ENCODE peak calls at places on chromosomes 4 and X, in eight cellular contexts. V, F, S, R, Y, N, Q and X are unnamed samples.

GRCh38 chr4:2135083-2135482 is 76.0 kb downstream of the NAT8L start:
- DNase-seq in V (peak; percentile 11), F (no peak), S (no peak), R (no peak), Y (no peak), N (no peak), Q (peak; percentile 77), X (no peak)

GRCh38 chr4:76803522-76803921 is 94.4 kb downstream of the SOWAHB start:
- DNase-seq in V (no peak), F (no peak), S (no peak), R (no peak), Y (peak; percentile 24), N (no peak), Q (no peak), X (no peak)

GRCh38 chr4:30828290-30828926 is 108.2 kb downstream of the PCDH7 start:
- DNase-seq in V (no peak), F (no peak), S (no peak), R (no peak), Y (no peak), N (no peak), Q (no peak), X (no peak)

GRCh38 chr4:102560743-102561341 is 59.7 kb downstream of the NFKB1 start:
- DNase-seq in V (no peak), F (no peak), S (no peak), R (no peak), Y (no peak), N (no peak), Q (no peak), X (no peak)

GRCh38 chr4:127143460-127144190 is 489.1 kb upstream of the INTU start:
- DNase-seq in V (no peak), F (no peak), S (no peak), R (no peak), Y (no peak), N (no peak), Q (no peak), X (no peak)

GRCh38 chr4:179124957-179125356 is 1682.7 kb upstream of the AGA start:
- DNase-seq in V (no peak), F (no peak), S (no peak), R (no peak), Y (no peak), N (no peak), Q (no peak), X (no peak)

GRCh38 chr4:24894243-24894642 is 18.6 kb downstream of the CCDC149 start:
- DNase-seq in V (no peak), F (no peak), S (no peak), R (no peak), Y (no peak), N (no peak), Q (no peak), X (no peak)

GRCh38 chr4:48483777-48484493 is 792 bp downstream of the SLC10A4 start:
- DNase-seq in V (no peak), F (peak; percentile 29), S (no peak), R (no peak), Y (peak; percentile 13), N (no peak), Q (no peak), X (no peak)

GRCh38 chrX:128156204-128156603 is 104.0 kb upstream of the ACTRT1 start:
- DNase-seq in V (no peak), F (no peak), S (no peak), R (no peak), Y (no peak), N (no peak), Q (no peak), X (no peak)

GRCh38 chr4:76691767-76692689 is 205.9 kb downstream of the SOWAHB start:
- DNase-seq in V (no peak), F (no peak), S (no peak), R (no peak), Y (no peak), N (no peak), Q (no peak), X (no peak)

GRCh38 chr4:26131053-26131452 is 189.8 kb upstream of the RBPJ start:
- DNase-seq in V (no peak), F (no peak), S (no peak), R (peak; percentile 39), Y (no peak), N (no peak), Q (no peak), X (no peak)

GRCh38 chrX:11499076-11500044 is 166.4 kb downstream of the ARHGAP6 start:
- DNase-seq in V (no peak), F (no peak), S (no peak), R (no peak), Y (no peak), N (no peak), Q (no peak), X (no peak)

GRCh38 chrX:133645977-133646750 is 230.9 kb upstream of the GPC4 start:
- DNase-seq in V (no peak), F (no peak), S (no peak), R (no peak), Y (no peak), N (no peak), Q (no peak), X (no peak)

GRCh38 chr4:184475096-184475461 is 729 bp upstream of the IRF2 start:
- DNase-seq in V (peak; percentile 23), F (no peak), S (peak; percentile 80), R (peak; percentile 45), Y (peak; percentile 27), N (peak; percentile 57), Q (peak; percentile 70), X (peak; percentile 57)

GRCh38 chrX:45806410-45807121 is 605.9 kb upstream of the DIPK2B start:
- DNase-seq in V (peak; percentile 40), F (no peak), S (no peak), R (peak; percentile 19), Y (peak; percentile 31), N (no peak), Q (peak; percentile 70), X (no peak)

GRCh38 chr4:171017596-171017995 is 795.6 kb upstream of the GALNTL6 start:
- DNase-seq in V (no peak), F (no peak), S (no peak), R (no peak), Y (no peak), N (no peak), Q (no peak), X (no peak)

GRCh38 chr4:73446336-73446938 is 10.4 kb downstream of the AFP start:
- DNase-seq in V (peak; percentile 65), F (peak; percentile 69), S (no peak), R (no peak), Y (peak; percentile 60), N (no peak), Q (peak; percentile 18), X (peak; percentile 78)

GRCh38 chrX:153521034-153521433 is 3.6 kb downstream of the ATP2B3 start:
- DNase-seq in V (no peak), F (no peak), S (no peak), R (no peak), Y (no peak), N (peak; percentile 35), Q (no peak), X (no peak)

GRCh38 chrX:48703642-48704481 is 7.3 kb downstream of the SUV39H1 start:
- DNase-seq in V (peak; percentile 59), F (no peak), S (no peak), R (no peak), Y (peak; percentile 22), N (no peak), Q (no peak), X (no peak)

GRCh38 chr4:28462766-28463165 is 1602.1 kb downstream of the STIM2 start:
- DNase-seq in V (peak; percentile 5), F (peak; percentile 9), S (no peak), R (no peak), Y (no peak), N (no peak), Q (no peak), X (no peak)

GRCh38 chr4:113394108-113394729 is 344.8 kb downstream of the ANK2 start:
- DNase-seq in V (no peak), F (no peak), S (no peak), R (no peak), Y (no peak), N (no peak), Q (no peak), X (no peak)

GRCh38 chr4:174023641-174024040 is 259.8 kb downstream of the FBXO8 start:
- DNase-seq in V (no peak), F (no peak), S (no peak), R (no peak), Y (no peak), N (no peak), Q (no peak), X (no peak)
- H3K27ac ChIP-seq in V (no peak overlapping the region), F (no peak overlapping the region), S (no peak overlapping the region), R (no peak overlapping the region), Y (no peak overlapping the region), N (no peak overlapping the region), Q (no peak overlapping the region), X (no peak overlapping the region)

DNA sequence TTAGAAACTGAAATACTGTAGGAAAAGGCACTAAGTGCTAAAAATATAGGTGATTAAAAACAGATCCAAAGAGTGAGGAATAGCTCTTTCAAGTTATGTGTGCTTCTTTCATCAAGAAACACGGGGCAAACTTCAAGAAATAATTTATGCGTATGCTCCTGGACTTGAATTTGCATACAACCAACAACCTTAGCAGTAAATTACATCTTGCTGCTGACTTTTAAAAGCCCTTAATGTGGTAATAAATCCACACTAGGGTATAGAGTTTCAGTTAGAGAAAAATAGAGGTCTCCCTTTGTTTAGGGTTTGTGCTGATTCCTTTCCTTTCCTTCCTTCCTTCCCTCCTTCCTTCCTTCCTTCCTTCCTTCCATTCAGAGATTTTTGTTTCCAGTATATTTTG is 94.5 kb upstream of the GC start:
- DNase-seq in V (no peak), F (no peak), S (no peak), R (no peak), Y (no peak), N (no peak), Q (no peak), X (no peak)
- H3K4me1 ChIP-seq in V (no peaks in the 10 kb centered on the region), F (peaks cover under 1% of the 10 kb centered on the region), S (no peaks in the 10 kb centered on the region), R (no peaks in the 10 kb centered on the region), Y (no peaks in the 10 kb centered on the region), N (no peaks in the 10 kb centered on the region), Q (no peaks in the 10 kb centered on the region), X (no peaks in the 10 kb centered on the region)

DNA sequence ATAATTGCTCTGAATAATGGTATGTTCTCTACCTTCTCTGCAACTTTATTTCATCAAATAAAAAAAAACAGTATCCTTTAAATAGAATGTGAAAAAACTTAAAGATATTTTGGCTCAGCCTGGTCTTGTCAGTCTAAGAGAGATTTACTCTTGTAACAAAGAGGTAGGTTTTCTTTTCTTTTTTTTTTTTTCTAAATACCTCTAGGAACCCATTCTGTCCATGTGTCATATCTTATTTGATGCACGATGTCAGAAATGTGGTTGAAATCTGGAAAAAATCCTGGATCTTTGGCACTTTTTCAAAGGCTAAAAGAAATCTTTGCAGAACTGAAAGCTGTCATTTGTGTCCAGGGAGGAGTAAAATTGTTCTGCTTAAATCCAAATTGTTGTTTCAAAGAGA is 17.3 kb upstream of the FGF5 start:
- DNase-seq in V (no peak), F (no peak), S (no peak), R (no peak), Y (no peak), N (no peak), Q (no peak), X (no peak)
- H3K27ac ChIP-seq in V (no peak overlapping the region), F (no peak overlapping the region), S (no peak overlapping the region), R (no peak overlapping the region), Y (no peak overlapping the region), N (no peak overlapping the region), Q (no peak overlapping the region), X (no peak overlapping the region)

GRCh38 chr4:176479745-176480144 is 160.0 kb downstream of the SPCS3 start:
- DNase-seq in V (no peak), F (no peak), S (no peak), R (no peak), Y (no peak), N (no peak), Q (no peak), X (no peak)
- H3K4me1 ChIP-seq in V (no peaks in the 10 kb centered on the region), F (peaks cover 4% of the 10 kb centered on the region), S (no peaks in the 10 kb centered on the region), R (no peaks in the 10 kb centered on the region), Y (no peaks in the 10 kb centered on the region), N (no peaks in the 10 kb centered on the region), Q (no peaks in the 10 kb centered on the region), X (no peaks in the 10 kb centered on the region)